ENCODE peak calls at places on chromosomes 11 and 22, in four cellular contexts. G, D, S and E are unnamed samples.
A peak's percentile ranks its signal among the peaks of the same experiment; 100 is the strongest.

GRCh38 chr11:128318856-128319474 is 268.4 kb downstream of the ETS1 start:
- DNase-seq in G (peak; percentile 24), D (no peak), S (no peak), E (no peak)

GRCh38 chr11:7490535-7490934 is 5.2 kb downstream of the OLFML1 start:
- DNase-seq in G (no peak), D (no peak), S (no peak), E (no peak)

GRCh38 chr11:35389897-35390462 is 29.4 kb downstream of the SLC1A2 start:
- DNase-seq in G (no peak), D (no peak), S (no peak), E (peak; percentile 28)

GRCh38 chr11:115676206-115676605 is 172.0 kb upstream of the CADM1 start:
- DNase-seq in G (no peak), D (no peak), S (no peak), E (no peak)

GRCh38 chr11:60265373-60266214 is 14.9 kb upstream of the MS4A4A start:
- DNase-seq in G (peak; percentile 18), D (no peak), S (no peak), E (peak; percentile 48)

GRCh38 chr11:67416416-67417335 is 1.2 kb downstream of the CARNS1 start:
- DNase-seq in G (peak; percentile 13), D (no peak), S (peak; percentile 71), E (peak; percentile 73)

GRCh38 chr11:73372371-73372993 is 3.7 kb upstream of the RELT start:
- DNase-seq in G (no peak), D (no peak), S (no peak), E (no peak)

GRCh38 chr11:64037027-64037633 is 1.4 kb downstream of the FLRT1 start:
- DNase-seq in G (no peak), D (no peak), S (no peak), E (no peak)

GRCh38 chr11:66694056-66694410 is 16.3 kb upstream of the RBM4B start:
- DNase-seq in G (no peak), D (no peak), S (no peak), E (no peak)

GRCh38 chr11:129577986-129578385 is 202.3 kb downstream of the BARX2 start:
- DNase-seq in G (no peak), D (no peak), S (no peak), E (no peak)

GRCh38 chr11:59097113-59097708 is 9.8 kb upstream of the FAM111B start:
- DNase-seq in G (peak; percentile 46), D (peak; percentile 38), S (peak; percentile 59), E (peak; percentile 73)

GRCh38 chr11:61275191-61275590 is 19.9 kb downstream of the VWCE start:
- DNase-seq in G (no peak), D (no peak), S (no peak), E (no peak)

GRCh38 chr22:39856588-39856987 is 37.0 kb downstream of the ENTHD1 start:
- DNase-seq in G (no peak), D (no peak), S (no peak), E (no peak)

GRCh38 chr11:122375687-122376399 is 259.8 kb upstream of the BLID start:
- DNase-seq in G (peak; percentile 55), D (no peak), S (no peak), E (peak; percentile 80)

GRCh38 chr11:86386791-86387190 is 12.1 kb downstream of the CCDC81 start:
- DNase-seq in G (no peak), D (no peak), S (no peak), E (no peak)

GRCh38 chr11:12853652-12854296 is 155.3 kb upstream of the RASSF10 start:
- DNase-seq in G (no peak), D (no peak), S (peak; percentile 85), E (no peak)

GRCh38 chr22:36335621-36336020 is 52.1 kb downstream of the MYH9 start:
- DNase-seq in G (no peak), D (no peak), S (no peak), E (no peak)

GRCh38 chr22:24806663-24807001 is 621 bp downstream of the SGSM1 start:
- DNase-seq in G (no peak), D (no peak), S (no peak), E (no peak)

GRCh38 chr11:73416711-73417265 is 40.6 kb downstream of the RELT start:
- DNase-seq in G (no peak), D (no peak), S (no peak), E (peak; percentile 15)

GRCh38 chr11:46363455-46363920 is 16.2 kb downstream of the DGKZ start:
- DNase-seq in G (peak; percentile 53), D (peak; percentile 85), S (no peak), E (peak; percentile 79)

GRCh38 chr11:46363031-46363407 is 15.8 kb downstream of the DGKZ start:
- DNase-seq in G (peak; percentile 74), D (peak; percentile 43), S (peak; percentile 52), E (peak; percentile 59)

GRCh38 chr11:46360878-46361277 is 13.6 kb downstream of the DGKZ start:
- DNase-seq in G (no peak), D (no peak), S (no peak), E (no peak)

GRCh38 chr11:46361283-46362145 is 14.3 kb downstream of the DGKZ start:
- DNase-seq in G (peak; percentile 50), D (peak; percentile 79), S (peak; percentile 58), E (no peak)

DNA sequence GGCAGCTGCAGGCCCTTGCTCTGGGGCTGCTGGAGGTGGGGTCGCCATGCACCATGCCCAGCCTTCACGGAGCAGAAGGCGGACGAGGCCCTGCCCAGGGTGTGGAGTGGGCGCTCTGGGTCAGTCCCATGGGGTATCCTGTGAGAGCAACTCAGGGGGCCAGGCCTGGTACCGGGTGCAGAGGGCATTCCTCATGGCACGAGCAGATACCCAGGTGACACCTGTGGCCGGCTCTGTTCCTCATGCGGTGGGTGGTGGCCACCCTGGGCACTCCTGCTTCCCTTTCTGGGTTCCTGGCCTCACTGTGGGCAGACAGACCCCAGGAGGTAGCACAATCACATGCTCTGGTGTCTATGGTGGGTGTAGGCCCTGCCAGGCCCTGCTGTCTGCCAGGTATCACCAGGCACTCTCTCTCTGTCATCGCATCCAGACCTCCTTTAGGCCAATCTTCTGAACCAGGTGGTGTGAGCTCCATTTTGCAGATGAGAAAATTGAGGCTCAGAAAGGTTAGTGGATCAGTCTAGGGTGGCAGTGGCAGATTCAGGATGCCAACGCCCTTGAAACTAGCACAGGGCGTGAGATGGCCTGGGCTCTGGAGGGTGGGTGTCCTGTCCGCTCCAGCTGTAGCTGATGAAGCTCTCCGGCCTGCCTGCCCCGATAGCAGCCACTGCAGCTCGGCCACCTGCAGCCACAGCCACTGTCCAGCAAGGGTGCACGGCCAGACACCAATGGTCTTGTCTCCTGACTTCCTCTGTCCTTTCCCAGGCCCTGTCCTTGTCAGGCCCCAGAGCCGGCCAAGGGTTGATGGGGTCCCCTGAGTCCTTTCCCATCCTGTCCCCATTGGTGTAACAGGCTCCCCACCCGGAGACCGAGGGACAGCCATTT is 15.1 kb downstream of the DGKZ start:
- DNase-seq in G (no peak), D (no peak), S (no peak), E (no peak)
- H3K4me3 ChIP-seq in G (no peak overlapping the region), D (no peak overlapping the region), S (no peak overlapping the region), E (no peak overlapping the region)

GRCh38 chr11:82989628-82990404 is 81.9 kb downstream of the RAB30 start:
- DNase-seq in G (no peak), D (no peak), S (no peak), E (no peak)
- TF ChIP-seq CTCF in G (no peak), D (peak; percentile 36), S (no peak), E (no peak)

GRCh38 chr11:1448882-1449281 is 37.7 kb downstream of the MOB2 start:
- DNase-seq in G (no peak), D (no peak), S (no peak), E (no peak)

GRCh38 chr11:1449516-1450270 is 36.9 kb downstream of the MOB2 start:
- DNase-seq in G (no peak), D (no peak), S (no peak), E (no peak)

GRCh38 chr11:1450344-1450875 is 36.2 kb downstream of the MOB2 start:
- DNase-seq in G (no peak), D (no peak), S (no peak), E (no peak)

GRCh38 chr11:1446623-1447022 is 40.0 kb downstream of the MOB2 start:
- DNase-seq in G (no peak), D (peak; percentile 43), S (no peak), E (no peak)

GRCh38 chr11:1448166-1448825 is 38.3 kb downstream of the MOB2 start:
- DNase-seq in G (no peak), D (no peak), S (no peak), E (no peak)
- H3K4me3 ChIP-seq in G (no peak overlapping the region), D (no peak overlapping the region), S (no peak overlapping the region), E (no peak overlapping the region)

DNA sequence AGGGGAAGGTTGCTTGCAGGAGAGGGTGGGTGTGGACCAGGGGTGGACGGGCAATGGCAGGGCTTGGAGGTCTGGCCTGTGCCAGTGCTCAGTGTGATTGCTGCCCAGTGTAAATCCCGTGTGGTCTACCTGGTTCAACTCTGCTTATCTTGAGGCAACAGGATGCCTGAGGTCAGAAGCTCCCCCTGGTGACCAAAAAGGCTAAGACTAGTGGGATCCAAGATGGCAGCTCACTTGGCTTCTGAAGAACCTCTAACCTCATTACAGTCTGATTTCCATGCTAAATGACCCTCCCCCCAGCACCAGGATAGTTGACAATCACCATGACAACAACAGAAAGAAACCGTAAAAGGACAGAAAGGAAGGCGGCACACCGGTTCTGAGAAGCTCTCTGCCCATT is 398.3 kb downstream of the CTTN start:
- DNase-seq in G (no peak), D (peak; percentile 53), S (no peak), E (peak; percentile 2)
- TF ChIP-seq CTCF in G (peak; percentile 23), D (peak; percentile 61), S (no peak), E (no peak)

DNA sequence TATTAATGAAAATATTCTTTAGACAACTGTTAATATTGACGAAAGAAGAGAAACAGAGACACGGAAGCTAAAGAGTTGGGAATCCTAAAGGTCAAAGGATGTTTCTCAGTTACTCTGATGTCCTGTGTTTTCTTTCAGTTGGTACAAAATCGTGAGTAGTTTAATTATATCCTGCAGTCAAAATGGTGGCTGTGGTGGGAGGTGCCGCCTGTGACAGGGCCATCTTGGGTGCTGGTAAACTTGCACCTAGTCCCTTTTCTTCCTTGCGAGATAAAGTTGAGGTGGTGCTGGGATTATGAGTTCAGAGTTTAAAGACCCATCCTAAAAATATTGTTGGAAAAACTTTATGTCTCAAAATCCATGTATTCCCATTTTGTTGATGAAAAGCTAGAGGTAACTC is 2.2 kb downstream of the CECR2 start:
- DNase-seq in G (no peak), D (no peak), S (no peak), E (no peak)
- H3K4me3 ChIP-seq in G (no peak overlapping the region), D (no peak overlapping the region), S (no peak overlapping the region), E (no peak overlapping the region)

DNA sequence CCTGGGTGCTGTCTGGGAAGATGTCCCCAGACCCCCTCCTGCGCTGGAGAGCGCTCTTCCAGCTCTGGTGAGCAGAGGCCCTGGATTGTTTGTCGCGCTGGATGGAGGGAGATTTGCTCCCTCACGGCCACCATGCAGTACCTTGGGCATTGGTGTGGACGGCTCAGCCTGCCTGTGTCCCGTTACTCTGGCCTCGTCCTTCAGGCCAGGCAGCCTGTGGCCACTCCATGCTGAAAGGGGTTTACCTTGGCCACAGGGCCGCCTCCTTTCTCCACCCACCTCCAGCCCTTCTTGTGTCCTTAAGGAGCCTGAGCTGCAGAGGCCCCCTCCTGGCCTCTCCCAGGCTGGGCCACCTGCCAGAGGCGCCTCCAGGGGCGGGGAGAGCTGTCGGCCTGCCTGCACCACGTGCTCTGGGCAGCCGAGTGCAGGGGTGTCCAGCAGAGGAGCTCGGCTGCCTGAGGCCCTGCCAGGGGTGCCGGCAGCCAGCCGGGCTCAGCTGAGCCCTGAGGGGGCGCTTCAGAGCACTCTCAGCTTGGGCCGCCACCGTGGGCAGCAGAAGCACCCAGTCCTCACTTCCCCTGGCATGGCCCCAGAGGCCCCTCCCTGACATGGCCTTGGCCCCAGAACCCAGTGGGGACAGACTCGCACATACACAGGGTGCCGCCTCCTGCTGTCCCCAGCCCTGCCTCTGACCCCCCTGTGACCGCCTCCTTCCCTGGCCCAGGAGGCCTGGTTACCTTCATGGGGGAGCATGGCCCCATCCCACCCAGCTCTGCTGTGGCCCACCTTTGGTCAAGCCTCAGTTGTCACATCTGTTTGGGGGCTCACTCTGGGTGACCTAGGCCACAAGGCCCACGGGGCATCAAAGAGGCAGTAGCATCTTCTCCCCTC is 3.4 kb downstream of the CCND1 start:
- DNase-seq in G (peak; percentile 96), D (peak; percentile 90), S (peak; percentile 74), E (peak; percentile 30)
- TF ChIP-seq CTCF in G (peak; percentile 43), D (peak; percentile 59), S (peak; percentile 7), E (no peak)